ENCODE peak calls at places on chromosomes 11 and 22, in four cellular contexts. Z, R, N and I are unnamed samples.

GRCh38 chr11:61850687-61851086 is 22.6 kb downstream of the FADS2 start:
- DNase-seq in R (no peak), Z (no peak), N (no peak), I (no peak)

GRCh38 chr11:63639195-63639832 is 25.1 kb upstream of the PLAAT3 start:
- DNase-seq in Z (no peak), R (peak), N (no peak), I (no peak)

GRCh38 chr11:30282289-30282631 is 40.6 kb upstream of the ARL14EP start:
- DNase-seq in N (no peak), R (peak), Z (no peak), I (no peak)

GRCh38 chr11:1335811-1336761 is 26.7 kb upstream of the TOLLIP start:
- DNase-seq in R (peak), Z (peak), N (peak), I (no peak)

GRCh38 chr22:18023509-18024275 is 669 bp downstream of the MICAL3 start:
- DNase-seq in N (peak), R (peak), Z (peak), I (peak)

GRCh38 chr11:84924290-84924689 is 702.9 kb downstream of the DLG2 start:
- DNase-seq in R (no peak), N (no peak), Z (no peak), I (no peak)

GRCh38 chr11:112280268-112281126 is 19.8 kb upstream of the PLET1 start:
- DNase-seq in N (peak), Z (peak), R (peak), I (peak)

GRCh38 chr11:69370984-69371709 is 77.2 kb downstream of the MYEOV start:
- DNase-seq in Z (no peak), N (no peak), R (no peak), I (no peak)

GRCh38 chr11:102416974-102417373 is 35.6 kb downstream of the TMEM123 start:
- DNase-seq in Z (no peak), R (no peak), N (no peak), I (no peak)

GRCh38 chr11:73177380-73178091 is 35.4 kb upstream of the FCHSD2 start:
- DNase-seq in Z (no peak), R (no peak), N (peak), I (peak)

GRCh38 chr22:39999144-39999757 is 4.5 kb downstream of the FAM83F start:
- DNase-seq in Z (peak), R (no peak), N (no peak), I (peak)

GRCh38 chr11:110185599-110185998 is 92.4 kb downstream of the ZC3H12C start:
- DNase-seq in N (no peak), Z (no peak), R (no peak), I (no peak)

GRCh38 chr22:22928666-22929380 is 41.2 kb downstream of the IGLL5 start:
- DNase-seq in R (no peak), N (no peak), Z (no peak), I (peak)

GRCh38 chr11:11843642-11844041 is 1.9 kb downstream of the USP47 start:
- DNase-seq in N (no peak), R (no peak), Z (no peak), I (no peak)

GRCh38 chr22:42416671-42417230 is 15.5 kb downstream of the NFAM1 start:
- DNase-seq in Z (no peak), N (no peak), R (no peak), I (no peak)

GRCh38 chr11:10778217-10778970 is 27.3 kb downstream of the CTR9 start:
- DNase-seq in Z (no peak), N (peak), R (no peak), I (no peak)

GRCh38 chr11:117232911-117233409 is 489 bp downstream of the RNF214 start:
- DNase-seq in N (no peak), R (peak), Z (no peak), I (no peak)

GRCh38 chr11:26442131-26442530 is 110.2 kb downstream of the ANO3 start:
- DNase-seq in N (no peak), Z (no peak), R (no peak), I (no peak)

GRCh38 chr11:34960277-34960676 is 43.9 kb downstream of the PDHX start:
- DNase-seq in N (no peak), Z (no peak), R (no peak), I (no peak)

GRCh38 chr11:62554377-62554776 is 7.8 kb upstream of the AHNAK start:
- DNase-seq in Z (no peak), N (no peak), R (peak), I (no peak)

GRCh38 chr11:61477734-61478148 is 30.8 kb upstream of the LRRC10B start:
- DNase-seq in R (peak), N (peak), Z (peak), I (peak)

GRCh38 chr11:6627762-6628241 is 8.6 kb upstream of the TPP1 start:
- DNase-seq in R (no peak), Z (no peak), N (no peak), I (no peak)
- TF ChIP-seq CTCF in R (no peak), Z (no peak), N (no peak), I (no peak)

GRCh38 chr11:58285483-58286040 is 17.5 kb upstream of the OR10W1 start:
- DNase-seq in Z (peak), R (no peak), N (no peak), I (no peak)

GRCh38 chr11:58292017-58292416 is 24.0 kb upstream of the OR10W1 start:
- DNase-seq in N (no peak), Z (no peak), R (no peak), I (no peak)

GRCh38 chr11:58289266-58289665 is 21.2 kb upstream of the OR10W1 start:
- DNase-seq in Z (no peak), R (no peak), N (no peak), I (no peak)

GRCh38 chr11:58286249-58286648 is 18.2 kb upstream of the OR10W1 start:
- DNase-seq in R (peak), Z (no peak), N (no peak), I (peak)
- TF ChIP-seq CTCF in R (peak), Z (peak), N (peak), I (peak)

GRCh38 chr11:66004186-66004585 is 1.9 kb downstream of the BANF1 start:
- DNase-seq in N (no peak), R (no peak), Z (no peak), I (no peak)

GRCh38 chr11:66006134-66006890 is 4.0 kb downstream of the BANF1 start:
- DNase-seq in Z (no peak), N (no peak), R (no peak), I (no peak)

GRCh38 chr11:66001941-66002647 is at the start of the genes BANF1 and EIF1AD:
- DNase-seq in N (peak), Z (peak), R (peak), I (peak)

GRCh38 chr11:66003291-66003690 is 988 bp downstream of the BANF1 start:
- DNase-seq in R (no peak), N (no peak), Z (no peak), I (no peak)

DNA sequence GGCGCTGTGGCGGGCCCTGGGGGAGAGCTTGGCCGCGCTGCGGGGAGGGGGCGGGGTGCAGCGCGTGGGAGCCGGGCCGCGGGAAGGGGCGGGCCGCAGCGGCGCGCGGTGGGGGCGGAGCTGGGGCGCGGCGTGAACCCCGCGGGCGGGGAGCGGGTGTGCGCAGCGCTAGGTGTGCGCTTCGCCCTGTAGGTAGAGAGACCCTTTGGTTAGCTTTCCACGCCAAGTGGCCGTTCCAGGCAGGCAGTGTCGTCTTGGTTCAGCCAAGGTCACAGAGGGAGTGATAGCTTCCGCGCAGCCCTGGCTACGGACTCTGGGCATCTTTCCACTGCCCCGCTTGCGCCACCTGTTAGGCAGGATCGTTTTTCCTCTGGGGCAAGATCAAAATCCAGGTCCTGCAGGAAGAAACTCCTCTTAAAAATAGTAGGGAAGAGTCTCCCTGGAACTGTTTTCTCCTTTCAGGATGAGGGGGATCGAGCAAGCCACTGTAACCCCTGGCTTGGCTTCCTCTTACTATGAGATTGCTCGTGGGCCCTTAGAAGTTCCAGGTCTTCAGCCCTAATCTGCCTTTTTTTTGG is 434 bp downstream of the BANF1 start:
- DNase-seq in R (peak), N (no peak), Z (peak), I (peak)
- TF ChIP-seq CTCF in R (peak), N (peak), Z (no peak), I (no peak)

GRCh38 chr22:37692627-37693285 is 4.1 kb upstream of the TRIOBP start:
- DNase-seq in N (no peak), Z (no peak), R (no peak), I (no peak)

GRCh38 chr22:37684803-37685615 is 1.1 kb upstream of the NOL12 start:
- DNase-seq in Z (no peak), N (no peak), R (no peak), I (no peak)

GRCh38 chr22:37690901-37691504 is 4.9 kb downstream of the NOL12 start:
- DNase-seq in N (no peak), Z (no peak), R (no peak), I (no peak)

GRCh38 chr22:37686002-37686982 is at the start of gene NOL12:
- DNase-seq in Z (peak), R (peak), N (peak), I (peak)

GRCh38 chr22:37690407-37690806 is 4.3 kb downstream of the NOL12 start:
- DNase-seq in N (no peak), Z (no peak), R (no peak), I (no peak)
- TF ChIP-seq CTCF in N (no peak), Z (no peak), R (no peak), I (no peak)